ENCODE peak calls at places on chromosomes 5 and 9, in eight cellular contexts. X, Z, F, I, N, Y, C and W are unnamed samples.

GRCh38 chr5:29122306-29122705 is 2071.2 kb upstream of the CDH6 start:
- DNase-seq in F (no peak), Y (no peak), C (no peak), Z (no peak), N (no peak), I (no peak), X (no peak), W (no peak)

GRCh38 chr9:68668127-68668526 is 36.9 kb upstream of the PIP5K1B start:
- DNase-seq in I (no peak), C (no peak), F (no peak), N (no peak), X (no peak), Y (no peak), Z (no peak), W (no peak)

GRCh38 chr5:10250804-10251276 is 760 bp downstream of the CCT5 start:
- DNase-seq in F (no peak), C (no peak), I (peak; percentile 40), X (no peak), N (no peak), Z (no peak), Y (peak; percentile 55), W (no peak)

GRCh38 chr5:125267636-125268248 is 521.3 kb upstream of the ZNF608 start:
- DNase-seq in N (no peak), X (no peak), I (no peak), Y (no peak), C (no peak), F (no peak), Z (no peak), W (no peak)

GRCh38 chr5:98214240-98215051 is 559.0 kb upstream of the RGMB start:
- DNase-seq in X (peak; percentile 67), C (peak; percentile 54), N (no peak), Z (no peak), F (no peak), I (peak; percentile 79), Y (no peak), W (no peak)

GRCh38 chr5:101664071-101664791 is 631.9 kb downstream of the SLCO4C1 start:
- DNase-seq in C (no peak), F (no peak), N (no peak), I (no peak), Z (no peak), Y (no peak), X (no peak), W (no peak)

GRCh38 chr5:72572236-72572765 is 65.1 kb upstream of the ZNF366 start:
- DNase-seq in F (no peak), C (no peak), N (no peak), X (no peak), Y (no peak), Z (no peak), I (no peak), W (no peak)

GRCh38 chr5:113489299-113489698 is 1.0 kb upstream of the MCC start:
- DNase-seq in X (no peak), I (peak; percentile 99), Y (peak; percentile 99), F (no peak), N (peak; percentile 9), Z (peak; percentile 9), C (peak; percentile 99), W (peak; percentile 90)

GRCh38 chr5:138596105-138596987 is 21.1 kb upstream of the HSPA9 start:
- DNase-seq in X (no peak), Y (no peak), C (no peak), Z (no peak), N (no peak), I (no peak), F (no peak), W (no peak)

GRCh38 chr5:80607832-80608231 is 37.8 kb upstream of the ANKRD34B start:
- DNase-seq in I (no peak), X (no peak), Y (no peak), F (no peak), N (no peak), Z (no peak), C (no peak), W (no peak)

GRCh38 chr5:146878471-146879172 is at the start of gene PPP2R2B:
- DNase-seq in Z (peak; percentile 47), X (peak; percentile 80), F (no peak), C (no peak), N (peak; percentile 54), Y (no peak), I (no peak), W (no peak)

GRCh38 chr9:99406939-99407338 is 184.9 kb downstream of the SEC61B start:
- DNase-seq in I (no peak), Y (no peak), X (no peak), F (no peak), N (no peak), C (no peak), Z (no peak), W (no peak)

DNA sequence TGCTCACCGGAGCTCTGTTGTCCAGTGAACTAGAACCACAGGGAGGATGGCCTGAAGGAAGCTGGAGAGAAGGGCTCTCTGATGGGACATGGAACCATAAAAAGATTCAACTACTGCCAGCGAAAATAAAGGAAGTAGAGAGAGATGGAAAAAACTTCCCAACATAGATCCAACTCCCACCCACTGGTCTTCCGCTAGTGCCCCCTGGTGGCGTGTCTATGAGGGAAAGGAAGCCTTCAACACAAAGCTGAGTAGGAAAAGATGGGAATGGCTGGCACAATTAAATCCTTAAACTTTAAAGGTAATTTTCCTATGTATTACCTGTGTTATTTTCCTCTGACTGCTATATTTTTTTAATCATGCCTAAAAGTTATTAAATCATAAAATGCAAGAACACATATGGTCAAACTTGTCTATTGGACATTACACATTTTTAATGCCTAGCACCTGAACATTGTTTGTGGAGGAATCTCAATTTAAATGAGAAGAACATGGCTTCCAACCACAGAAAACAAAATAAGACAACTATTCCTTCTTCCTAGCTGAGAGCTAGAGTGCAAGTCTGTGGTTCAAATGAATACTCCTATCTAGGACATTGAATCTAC is 51.5 kb downstream of the CEP120 start:
- DNase-seq in C (no peak), X (peak; percentile 83), F (peak; percentile 51), Z (peak; percentile 64), N (peak; percentile 37), Y (peak; percentile 26), I (peak; percentile 31), W (no peak)
- TF ChIP-seq CTCF in C (peak; percentile 61), X (peak; percentile 76), F (no peak), Z (peak; percentile 35), N (peak; percentile 53), Y (peak; percentile 67), I (peak; percentile 64), W (peak; percentile 49)

GRCh38 chr9:114430443-114430842 is 42.7 kb upstream of the AKNA start:
- DNase-seq in F (no peak), C (no peak), Y (no peak), N (peak; percentile 2), I (no peak), Z (no peak), X (no peak), W (no peak)

GRCh38 chr9:114427644-114428043 is 39.9 kb upstream of the AKNA start:
- DNase-seq in X (no peak), I (no peak), Z (no peak), F (no peak), Y (no peak), N (no peak), C (no peak), W (no peak)

GRCh38 chr9:114426046-114426948 is 38.5 kb upstream of the AKNA start:
- DNase-seq in F (no peak), Z (no peak), Y (no peak), C (no peak), I (no peak), N (no peak), X (no peak), W (no peak)

GRCh38 chr9:114429488-114429887 is 41.7 kb upstream of the AKNA start:
- DNase-seq in F (no peak), N (no peak), I (no peak), X (no peak), C (no peak), Z (no peak), Y (no peak), W (no peak)

DNA sequence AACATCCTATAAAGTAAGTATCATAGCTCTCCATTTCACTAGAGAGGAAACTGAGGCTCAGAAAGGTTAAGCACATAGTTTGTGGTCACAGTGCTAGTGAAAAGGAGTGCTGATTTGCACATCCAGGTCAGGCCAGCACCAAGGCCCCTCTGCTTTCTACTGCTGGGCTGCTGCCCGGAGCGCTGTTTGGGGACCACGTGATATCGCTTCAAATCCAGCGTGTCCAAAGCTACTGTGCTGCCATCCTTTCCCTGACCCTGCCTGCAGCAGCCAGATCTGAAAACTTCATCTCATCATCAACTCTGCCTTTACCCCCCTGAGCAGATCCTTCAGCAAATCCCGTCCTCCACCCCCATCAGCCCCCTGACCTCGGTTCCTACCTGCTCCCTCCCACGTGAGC is 40.7 kb upstream of the AKNA start:
- DNase-seq in Z (no peak), Y (no peak), C (no peak), I (no peak), F (no peak), N (no peak), X (no peak), W (no peak)
- TF ChIP-seq CTCF in Z (no peak), Y (no peak), C (no peak), I (no peak), F (no peak), N (no peak), X (no peak), W (no peak)

DNA sequence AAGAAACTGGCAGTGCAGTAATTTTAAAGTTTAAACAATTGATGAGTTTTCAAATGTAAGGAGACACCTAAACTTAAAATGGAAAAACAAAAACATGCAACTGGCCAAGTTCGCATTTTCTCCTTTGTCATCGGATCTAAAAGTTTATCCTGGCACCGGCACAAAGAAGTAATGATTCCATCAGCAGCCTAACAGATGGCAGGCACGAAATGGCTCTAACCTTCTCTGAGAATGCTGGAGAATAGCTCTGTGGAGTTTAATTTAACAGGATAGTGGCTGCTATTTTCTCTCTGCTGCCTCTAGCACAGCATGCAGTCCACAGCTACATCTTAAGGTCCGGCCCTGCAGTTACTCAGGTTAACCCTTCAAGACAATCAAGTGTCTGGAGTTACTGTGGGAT is 82.2 kb downstream of the PRELID2 start:
- DNase-seq in F (no peak), I (peak; percentile 66), X (no peak), Y (peak; percentile 58), C (peak; percentile 55), N (no peak), Z (no peak), W (peak; percentile 11)
- TF ChIP-seq CTCF in F (no peak), I (no peak), X (no peak), Y (no peak), C (no peak), N (no peak), Z (no peak), W (no peak)

GRCh38 chr5:61766141-61766540 is 434.1 kb downstream of the ZSWIM6 start:
- DNase-seq in Z (no peak), X (no peak), I (no peak), Y (no peak), N (no peak), F (no peak), C (no peak), W (no peak)

GRCh38 chr5:61765471-61765870 is 433.4 kb downstream of the ZSWIM6 start:
- DNase-seq in Z (no peak), X (no peak), N (no peak), F (no peak), Y (no peak), C (no peak), I (no peak), W (no peak)

GRCh38 chr5:61771062-61771461 is 439.0 kb downstream of the ZSWIM6 start:
- DNase-seq in X (no peak), I (no peak), Y (no peak), Z (no peak), C (no peak), N (no peak), F (no peak), W (no peak)

GRCh38 chr5:61767231-61768080 is 435.4 kb downstream of the ZSWIM6 start:
- DNase-seq in F (no peak), X (no peak), Z (no peak), I (no peak), C (no peak), N (no peak), Y (no peak), W (no peak)

GRCh38 chr5:61768692-61769281 is 436.7 kb downstream of the ZSWIM6 start:
- DNase-seq in Z (peak; percentile 53), F (no peak), C (no peak), I (peak; percentile 11), Y (peak; percentile 16), X (no peak), N (no peak), W (no peak)
- TF ChIP-seq CTCF in Z (peak; percentile 62), F (no peak), C (peak; percentile 64), I (peak; percentile 60), Y (peak; percentile 60), X (peak; percentile 47), N (no peak), W (peak; percentile 44)